ENCODE peak calls at places on chromosomes 13 and 19, in ten cellular contexts. One of them, this sample, is unnamed.

GRCh38 chr13:55761986-55762385 is 1378.7 kb upstream of the PRR20A start:
- DNase-seq in K562: no peak
- DNase-seq in CD4-positive, CD25-positive, alpha-beta regulatory T cell: no peak
- DNase-seq in colonic mucosa: no peak
- DNase-seq in uterus: no peak
- DNase-seq in lower leg skin: no peak
- DNase-seq in lung: no peak
- DNase-seq in gastrocnemius medialis: no peak
- DNase-seq in effector memory CD4-positive, alpha-beta T cell: no peak
- DNase-seq in cardiac fibroblast: no peak
- DNase-seq in this sample: no peak

GRCh38 chr13:39461685-39462266 is 141.2 kb downstream of the LHFPL6 start:
- DNase-seq in K562: no peak
- DNase-seq in CD4-positive, CD25-positive, alpha-beta regulatory T cell: no peak
- DNase-seq in colonic mucosa: no peak
- DNase-seq in uterus: no peak
- DNase-seq in lower leg skin: no peak
- DNase-seq in lung: no peak
- DNase-seq in gastrocnemius medialis: no peak
- DNase-seq in effector memory CD4-positive, alpha-beta T cell: no peak
- DNase-seq in cardiac fibroblast: no peak
- DNase-seq in this sample: no peak

GRCh38 chr13:59834801-59835200 is 328.9 kb downstream of the DIAPH3 start:
- DNase-seq in K562: no peak
- DNase-seq in CD4-positive, CD25-positive, alpha-beta regulatory T cell: no peak
- DNase-seq in colonic mucosa: no peak
- DNase-seq in uterus: no peak
- DNase-seq in lower leg skin: no peak
- DNase-seq in lung: no peak
- DNase-seq in gastrocnemius medialis: no peak
- DNase-seq in effector memory CD4-positive, alpha-beta T cell: no peak
- DNase-seq in cardiac fibroblast: peak; percentile 9
- DNase-seq in this sample: no peak

GRCh38 chr19:13401388-13401787 is 104.9 kb downstream of the CACNA1A start:
- DNase-seq in K562: peak; percentile 85
- DNase-seq in CD4-positive, CD25-positive, alpha-beta regulatory T cell: peak; percentile 11
- DNase-seq in colonic mucosa: no peak
- DNase-seq in uterus: no peak
- DNase-seq in lower leg skin: no peak
- DNase-seq in lung: no peak
- DNase-seq in gastrocnemius medialis: no peak
- DNase-seq in effector memory CD4-positive, alpha-beta T cell: no peak
- DNase-seq in cardiac fibroblast: peak; percentile 76
- DNase-seq in this sample: no peak

GRCh38 chr19:3409346-3410064 is 43.1 kb downstream of the NFIC start:
- DNase-seq in K562: no peak
- DNase-seq in CD4-positive, CD25-positive, alpha-beta regulatory T cell: no peak
- DNase-seq in colonic mucosa: no peak
- DNase-seq in uterus: peak; percentile 65
- DNase-seq in lower leg skin: peak; percentile 71
- DNase-seq in lung: no peak
- DNase-seq in gastrocnemius medialis: peak; percentile 100
- DNase-seq in effector memory CD4-positive, alpha-beta T cell: no peak
- DNase-seq in cardiac fibroblast: no peak
- DNase-seq in this sample: peak; percentile 47

GRCh38 chr13:85313761-85314503 is 485.3 kb downstream of the SLITRK6 start:
- DNase-seq in K562: no peak
- DNase-seq in CD4-positive, CD25-positive, alpha-beta regulatory T cell: no peak
- DNase-seq in colonic mucosa: no peak
- DNase-seq in uterus: no peak
- DNase-seq in lower leg skin: no peak
- DNase-seq in lung: no peak
- DNase-seq in gastrocnemius medialis: no peak
- DNase-seq in effector memory CD4-positive, alpha-beta T cell: no peak
- DNase-seq in cardiac fibroblast: peak; percentile 1
- DNase-seq in this sample: no peak

GRCh38 chr19:14544977-14545715 is 15.8 kb downstream of the TECR start:
- DNase-seq in K562: no peak
- DNase-seq in CD4-positive, CD25-positive, alpha-beta regulatory T cell: no peak
- DNase-seq in colonic mucosa: no peak
- DNase-seq in uterus: no peak
- DNase-seq in lower leg skin: no peak
- DNase-seq in lung: peak; percentile 46
- DNase-seq in gastrocnemius medialis: peak; percentile 99
- DNase-seq in effector memory CD4-positive, alpha-beta T cell: no peak
- DNase-seq in cardiac fibroblast: no peak
- DNase-seq in this sample: no peak

GRCh38 chr13:25136872-25137623 is 35.0 kb downstream of the AMER2 start:
- DNase-seq in K562: no peak
- DNase-seq in CD4-positive, CD25-positive, alpha-beta regulatory T cell: no peak
- DNase-seq in colonic mucosa: peak; percentile 2
- DNase-seq in uterus: no peak
- DNase-seq in lower leg skin: no peak
- DNase-seq in lung: no peak
- DNase-seq in gastrocnemius medialis: no peak
- DNase-seq in effector memory CD4-positive, alpha-beta T cell: no peak
- DNase-seq in cardiac fibroblast: no peak
- DNase-seq in this sample: no peak

GRCh38 chr19:5345895-5346386 is 5.3 kb upstream of the PTPRS start:
- DNase-seq in K562: no peak
- DNase-seq in CD4-positive, CD25-positive, alpha-beta regulatory T cell: no peak
- DNase-seq in colonic mucosa: no peak
- DNase-seq in uterus: no peak
- DNase-seq in lower leg skin: no peak
- DNase-seq in lung: no peak
- DNase-seq in gastrocnemius medialis: no peak
- DNase-seq in effector memory CD4-positive, alpha-beta T cell: no peak
- DNase-seq in cardiac fibroblast: peak; percentile 75
- DNase-seq in this sample: no peak

GRCh38 chr19:47661161-47661560 is 52.1 kb upstream of the EHD2 start:
- DNase-seq in K562: no peak
- DNase-seq in CD4-positive, CD25-positive, alpha-beta regulatory T cell: no peak
- DNase-seq in colonic mucosa: no peak
- DNase-seq in uterus: no peak
- DNase-seq in lower leg skin: no peak
- DNase-seq in lung: no peak
- DNase-seq in gastrocnemius medialis: peak; percentile 96
- DNase-seq in effector memory CD4-positive, alpha-beta T cell: no peak
- DNase-seq in cardiac fibroblast: no peak
- DNase-seq in this sample: no peak

GRCh38 chr19:52809801-52810200 is 11.6 kb downstream of the ZNF28 start:
- DNase-seq in K562: no peak
- DNase-seq in CD4-positive, CD25-positive, alpha-beta regulatory T cell: no peak
- DNase-seq in colonic mucosa: no peak
- DNase-seq in uterus: no peak
- DNase-seq in lower leg skin: no peak
- DNase-seq in lung: no peak
- DNase-seq in gastrocnemius medialis: no peak
- DNase-seq in effector memory CD4-positive, alpha-beta T cell: no peak
- DNase-seq in cardiac fibroblast: no peak
- DNase-seq in this sample: no peak

GRCh38 chr13:23776698-23777570 is 112.3 kb downstream of the MIPEP start:
- DNase-seq in K562: no peak
- DNase-seq in CD4-positive, CD25-positive, alpha-beta regulatory T cell: peak; percentile 28
- DNase-seq in colonic mucosa: no peak
- DNase-seq in uterus: no peak
- DNase-seq in lower leg skin: no peak
- DNase-seq in lung: no peak
- DNase-seq in gastrocnemius medialis: no peak
- DNase-seq in effector memory CD4-positive, alpha-beta T cell: no peak
- DNase-seq in cardiac fibroblast: no peak
- DNase-seq in this sample: no peak

GRCh38 chr19:55703790-55704215 is 28.8 kb downstream of the EPN1 start:
- DNase-seq in K562: peak; percentile 69
- DNase-seq in CD4-positive, CD25-positive, alpha-beta regulatory T cell: peak; percentile 24
- DNase-seq in colonic mucosa: no peak
- DNase-seq in uterus: no peak
- DNase-seq in lower leg skin: no peak
- DNase-seq in lung: no peak
- DNase-seq in gastrocnemius medialis: no peak
- DNase-seq in effector memory CD4-positive, alpha-beta T cell: peak; percentile 8
- DNase-seq in cardiac fibroblast: peak; percentile 38
- DNase-seq in this sample: peak; percentile 10

GRCh38 chr13:45512148-45512498 is 47.4 kb downstream of the COG3 start:
- DNase-seq in K562: no peak
- DNase-seq in CD4-positive, CD25-positive, alpha-beta regulatory T cell: no peak
- DNase-seq in colonic mucosa: no peak
- DNase-seq in uterus: no peak
- DNase-seq in lower leg skin: no peak
- DNase-seq in lung: no peak
- DNase-seq in gastrocnemius medialis: no peak
- DNase-seq in effector memory CD4-positive, alpha-beta T cell: no peak
- DNase-seq in cardiac fibroblast: peak; percentile 69
- DNase-seq in this sample: no peak

GRCh38 chr13:34217343-34218094 is 399.6 kb downstream of the RFC3 start:
- DNase-seq in K562: no peak
- DNase-seq in CD4-positive, CD25-positive, alpha-beta regulatory T cell: no peak
- DNase-seq in colonic mucosa: no peak
- DNase-seq in uterus: no peak
- DNase-seq in lower leg skin: no peak
- DNase-seq in lung: no peak
- DNase-seq in gastrocnemius medialis: no peak
- DNase-seq in effector memory CD4-positive, alpha-beta T cell: no peak
- DNase-seq in cardiac fibroblast: peak; percentile 10
- DNase-seq in this sample: no peak

DNA sequence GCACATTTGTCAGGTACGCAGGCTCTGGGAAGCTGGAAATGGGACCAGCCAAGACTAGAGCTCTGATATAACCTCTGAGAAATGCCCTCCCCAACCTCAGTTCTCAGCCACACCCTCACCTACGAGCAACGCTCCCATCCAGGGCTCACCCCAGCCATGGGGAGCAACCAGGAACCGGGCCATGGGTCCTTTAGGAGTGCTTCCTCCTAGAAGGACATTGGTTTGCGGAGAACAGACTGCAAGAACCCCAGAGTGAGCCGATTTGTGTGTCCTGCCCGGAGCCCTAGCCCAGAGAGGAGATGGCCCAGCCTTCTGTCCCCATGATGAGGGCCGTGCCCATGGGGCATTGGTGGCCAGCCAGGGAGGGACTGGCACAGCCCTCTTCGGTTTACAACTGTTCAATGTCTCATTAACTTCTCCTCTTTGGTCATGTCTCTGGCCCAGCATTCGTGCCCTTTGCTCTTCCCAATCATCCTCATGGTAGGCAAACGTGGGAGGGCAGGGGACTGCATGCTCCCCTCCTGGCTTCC is 32.9 kb upstream of the IGSF23 start:
- DNase-seq in K562: no peak
- DNase-seq in CD4-positive, CD25-positive, alpha-beta regulatory T cell: no peak
- DNase-seq in colonic mucosa: no peak
- DNase-seq in uterus: no peak
- DNase-seq in lower leg skin: no peak
- DNase-seq in lung: no peak
- DNase-seq in gastrocnemius medialis: no peak
- DNase-seq in effector memory CD4-positive, alpha-beta T cell: no peak
- DNase-seq in cardiac fibroblast: no peak
- DNase-seq in this sample: no peak
- H3K4me3 ChIP-seq in K562: no peak overlapping the region
- H3K4me3 ChIP-seq in CD4-positive, CD25-positive, alpha-beta regulatory T cell: no peak overlapping the region
- H3K4me3 ChIP-seq in colonic mucosa: no peak overlapping the region
- H3K4me3 ChIP-seq in uterus: no peak overlapping the region
- H3K4me3 ChIP-seq in lower leg skin: no peak overlapping the region
- H3K4me3 ChIP-seq in lung: no peak overlapping the region
- H3K4me3 ChIP-seq in gastrocnemius medialis: no peak overlapping the region
- H3K4me3 ChIP-seq in effector memory CD4-positive, alpha-beta T cell: no peak overlapping the region
- H3K4me3 ChIP-seq in cardiac fibroblast: no peak overlapping the region
- H3K4me3 ChIP-seq in this sample: no peak overlapping the region

GRCh38 chr19:42422092-42422575 is 5.1 kb downstream of the LIPE start:
- DNase-seq in K562: no peak
- DNase-seq in CD4-positive, CD25-positive, alpha-beta regulatory T cell: no peak
- DNase-seq in colonic mucosa: no peak
- DNase-seq in uterus: no peak
- DNase-seq in lower leg skin: no peak
- DNase-seq in lung: no peak
- DNase-seq in gastrocnemius medialis: no peak
- DNase-seq in effector memory CD4-positive, alpha-beta T cell: no peak
- DNase-seq in cardiac fibroblast: no peak
- DNase-seq in this sample: no peak
- H3K4me3 ChIP-seq in K562: no peak overlapping the region
- H3K4me3 ChIP-seq in CD4-positive, CD25-positive, alpha-beta regulatory T cell: peak overlapping the region; percentile 85
- H3K4me3 ChIP-seq in colonic mucosa: peak overlapping the region; percentile 79
- H3K4me3 ChIP-seq in uterus: no peak overlapping the region
- H3K4me3 ChIP-seq in lower leg skin: no peak overlapping the region
- H3K4me3 ChIP-seq in lung: no peak overlapping the region
- H3K4me3 ChIP-seq in gastrocnemius medialis: peak overlapping the region; percentile 66
- H3K4me3 ChIP-seq in effector memory CD4-positive, alpha-beta T cell: peak overlapping the region; percentile 80
- H3K4me3 ChIP-seq in cardiac fibroblast: no peak overlapping the region
- H3K4me3 ChIP-seq in this sample: no peak overlapping the region

DNA sequence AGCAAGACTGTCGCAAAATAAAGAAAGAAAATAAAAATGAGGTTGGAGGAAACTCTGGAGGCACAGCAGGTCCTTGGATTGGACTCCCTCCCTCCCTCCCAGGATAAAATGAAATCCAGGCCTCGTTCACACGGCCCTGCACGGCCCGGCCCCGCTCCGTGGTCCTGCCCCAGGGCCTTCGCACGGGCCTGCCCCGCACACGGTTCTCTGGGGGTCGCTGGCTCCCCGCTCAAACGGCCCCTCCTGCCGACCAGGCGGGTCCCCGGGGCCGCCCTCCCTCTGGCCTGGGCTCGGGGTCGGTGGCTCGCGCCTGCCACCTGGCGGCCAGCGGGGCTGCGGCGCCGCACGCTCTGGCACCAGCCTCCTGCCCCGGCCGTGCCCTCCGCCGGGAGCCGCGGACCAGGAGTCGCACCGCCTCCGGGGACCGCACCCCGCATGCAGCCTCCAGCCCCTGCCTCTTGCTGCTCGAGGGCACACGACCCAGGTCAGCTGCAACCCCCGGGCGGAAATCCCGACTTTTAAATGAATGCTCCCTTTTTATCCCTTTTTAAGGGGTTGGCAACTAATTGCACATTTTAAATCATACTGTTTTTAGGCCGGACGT is 1.5 kb upstream of the WDR18 start:
- DNase-seq in K562: peak; percentile 85
- DNase-seq in CD4-positive, CD25-positive, alpha-beta regulatory T cell: peak; percentile 63
- DNase-seq in colonic mucosa: peak; percentile 77
- DNase-seq in uterus: peak; percentile 78
- DNase-seq in lower leg skin: no peak
- DNase-seq in lung: peak; percentile 59
- DNase-seq in gastrocnemius medialis: peak; percentile 59
- DNase-seq in effector memory CD4-positive, alpha-beta T cell: peak; percentile 61
- DNase-seq in cardiac fibroblast: peak; percentile 59
- DNase-seq in this sample: no peak
- H3K4me3 ChIP-seq in K562: peak overlapping the region; percentile 34
- H3K4me3 ChIP-seq in CD4-positive, CD25-positive, alpha-beta regulatory T cell: no peak overlapping the region
- H3K4me3 ChIP-seq in colonic mucosa: peak overlapping the region; percentile 38
- H3K4me3 ChIP-seq in uterus: peak overlapping the region; percentile 28
- H3K4me3 ChIP-seq in lower leg skin: no peak overlapping the region
- H3K4me3 ChIP-seq in lung: no peak overlapping the region
- H3K4me3 ChIP-seq in gastrocnemius medialis: peak overlapping the region; percentile 57
- H3K4me3 ChIP-seq in effector memory CD4-positive, alpha-beta T cell: no peak overlapping the region
- H3K4me3 ChIP-seq in cardiac fibroblast: peak overlapping the region; percentile 21
- H3K4me3 ChIP-seq in this sample: peak overlapping the region; percentile 35

DNA sequence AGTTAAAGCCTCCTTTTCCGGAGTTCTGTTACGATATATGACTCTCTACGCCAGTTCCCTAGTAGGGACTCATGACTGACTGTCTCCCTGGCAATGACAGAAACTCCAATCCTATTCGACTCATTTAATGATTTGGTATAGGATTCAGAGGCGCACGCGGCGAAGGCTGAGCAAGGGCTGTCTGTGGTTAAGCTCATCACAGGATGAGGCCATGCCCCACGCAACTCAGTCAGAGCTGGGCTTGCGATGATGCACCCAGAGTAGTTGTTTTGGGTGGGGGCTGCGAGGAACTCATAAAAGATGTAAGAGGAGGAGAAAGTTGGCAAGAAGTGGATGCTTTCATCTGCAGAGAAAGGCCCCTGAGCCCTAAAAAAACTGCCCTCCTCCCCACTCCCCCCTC is 468 bp upstream of the SERTM1 start:
- DNase-seq in K562: no peak
- DNase-seq in CD4-positive, CD25-positive, alpha-beta regulatory T cell: no peak
- DNase-seq in colonic mucosa: no peak
- DNase-seq in uterus: no peak
- DNase-seq in lower leg skin: no peak
- DNase-seq in lung: no peak
- DNase-seq in gastrocnemius medialis: no peak
- DNase-seq in effector memory CD4-positive, alpha-beta T cell: no peak
- DNase-seq in cardiac fibroblast: no peak
- DNase-seq in this sample: no peak
- H3K4me3 ChIP-seq in K562: no peak overlapping the region
- H3K4me3 ChIP-seq in CD4-positive, CD25-positive, alpha-beta regulatory T cell: no peak overlapping the region
- H3K4me3 ChIP-seq in colonic mucosa: no peak overlapping the region
- H3K4me3 ChIP-seq in uterus: peak overlapping the region; percentile 58
- H3K4me3 ChIP-seq in lower leg skin: no peak overlapping the region
- H3K4me3 ChIP-seq in lung: no peak overlapping the region
- H3K4me3 ChIP-seq in gastrocnemius medialis: no peak overlapping the region
- H3K4me3 ChIP-seq in effector memory CD4-positive, alpha-beta T cell: no peak overlapping the region
- H3K4me3 ChIP-seq in cardiac fibroblast: no peak overlapping the region
- H3K4me3 ChIP-seq in this sample: no peak overlapping the region